ENCODE peak calls at places on chromosome 11, in nine cellular contexts. One of them, this sample, is unnamed.

GRCh38 chr11:76371170-76371569 is 9.8 kb downstream of the THAP12 start:
- DNase-seq in cardiac fibroblast: peak
- DNase-seq in DND-41: no peak
- DNase-seq in heart left ventricle: no peak
- DNase-seq in ovary: no peak
- DNase-seq in fibroblast of mammary gland: peak
- DNase-seq in lower leg skin: no peak
- DNase-seq in fibroblast of pulmonary artery: peak
- DNase-seq in pancreas: no peak
- DNase-seq in this sample: peak

GRCh38 chr11:31810779-31811647 is at the start of gene PAX6:
- DNase-seq in cardiac fibroblast: peak
- DNase-seq in fibroblast of mammary gland: peak
- DNase-seq in DND-41: no peak
- DNase-seq in fibroblast of pulmonary artery: peak
- DNase-seq in ovary: no peak
- DNase-seq in pancreas: peak
- DNase-seq in heart left ventricle: peak
- DNase-seq in lower leg skin: peak
- DNase-seq in this sample: no peak

GRCh38 chr11:73542175-73542574 is 55.7 kb downstream of the FAM168A start:
- DNase-seq in lower leg skin: no peak
- DNase-seq in pancreas: no peak
- DNase-seq in fibroblast of mammary gland: no peak
- DNase-seq in cardiac fibroblast: no peak
- DNase-seq in fibroblast of pulmonary artery: peak
- DNase-seq in heart left ventricle: no peak
- DNase-seq in ovary: no peak
- DNase-seq in DND-41: no peak
- DNase-seq in this sample: no peak

GRCh38 chr11:70501026-70501901 is 102.9 kb downstream of the CTTN start:
- DNase-seq in cardiac fibroblast: peak
- DNase-seq in DND-41: no peak
- DNase-seq in heart left ventricle: peak
- DNase-seq in ovary: peak
- DNase-seq in fibroblast of pulmonary artery: no peak
- DNase-seq in pancreas: no peak
- DNase-seq in fibroblast of mammary gland: no peak
- DNase-seq in lower leg skin: no peak
- DNase-seq in this sample: no peak

GRCh38 chr11:128501576-128502549 is 85.5 kb downstream of the ETS1 start:
- DNase-seq in DND-41: no peak
- DNase-seq in fibroblast of pulmonary artery: peak
- DNase-seq in ovary: no peak
- DNase-seq in fibroblast of mammary gland: peak
- DNase-seq in heart left ventricle: peak
- DNase-seq in lower leg skin: no peak
- DNase-seq in pancreas: peak
- DNase-seq in cardiac fibroblast: peak
- DNase-seq in this sample: no peak

GRCh38 chr11:19561011-19561410 is 151.6 kb upstream of the NAV2 start:
- DNase-seq in fibroblast of mammary gland: peak
- DNase-seq in ovary: no peak
- DNase-seq in cardiac fibroblast: peak
- DNase-seq in fibroblast of pulmonary artery: peak
- DNase-seq in lower leg skin: no peak
- DNase-seq in DND-41: no peak
- DNase-seq in heart left ventricle: no peak
- DNase-seq in pancreas: no peak
- DNase-seq in this sample: no peak

GRCh38 chr11:76918941-76919386 is 58.2 kb downstream of the ACER3 start:
- DNase-seq in fibroblast of mammary gland: peak
- DNase-seq in lower leg skin: no peak
- DNase-seq in pancreas: no peak
- DNase-seq in cardiac fibroblast: peak
- DNase-seq in fibroblast of pulmonary artery: peak
- DNase-seq in DND-41: peak
- DNase-seq in ovary: no peak
- DNase-seq in heart left ventricle: no peak
- DNase-seq in this sample: peak

GRCh38 chr11:83220279-83220678 is 26.8 kb downstream of the ANKRD42 start:
- DNase-seq in heart left ventricle: no peak
- DNase-seq in cardiac fibroblast: no peak
- DNase-seq in fibroblast of mammary gland: no peak
- DNase-seq in fibroblast of pulmonary artery: no peak
- DNase-seq in lower leg skin: no peak
- DNase-seq in DND-41: no peak
- DNase-seq in ovary: no peak
- DNase-seq in pancreas: no peak
- DNase-seq in this sample: no peak

GRCh38 chr11:15194671-15195415 is 80.1 kb downstream of the INSC start:
- DNase-seq in lower leg skin: no peak
- DNase-seq in pancreas: no peak
- DNase-seq in cardiac fibroblast: no peak
- DNase-seq in heart left ventricle: no peak
- DNase-seq in fibroblast of mammary gland: peak
- DNase-seq in fibroblast of pulmonary artery: no peak
- DNase-seq in DND-41: no peak
- DNase-seq in ovary: no peak
- DNase-seq in this sample: no peak

GRCh38 chr11:122556605-122557004 is 98.9 kb upstream of the UBASH3B start:
- DNase-seq in fibroblast of pulmonary artery: no peak
- DNase-seq in heart left ventricle: no peak
- DNase-seq in cardiac fibroblast: no peak
- DNase-seq in ovary: peak
- DNase-seq in DND-41: no peak
- DNase-seq in lower leg skin: no peak
- DNase-seq in pancreas: no peak
- DNase-seq in fibroblast of mammary gland: no peak
- DNase-seq in this sample: no peak

GRCh38 chr11:86805873-86806310 is 5.5 kb downstream of the PRSS23 start:
- DNase-seq in pancreas: no peak
- DNase-seq in fibroblast of pulmonary artery: peak
- DNase-seq in cardiac fibroblast: peak
- DNase-seq in DND-41: no peak
- DNase-seq in heart left ventricle: no peak
- DNase-seq in ovary: no peak
- DNase-seq in fibroblast of mammary gland: peak
- DNase-seq in lower leg skin: no peak
- DNase-seq in this sample: no peak

GRCh38 chr11:23079382-23079813 is 219.1 kb upstream of the CCDC179 start:
- DNase-seq in pancreas: no peak
- DNase-seq in ovary: no peak
- DNase-seq in lower leg skin: no peak
- DNase-seq in cardiac fibroblast: peak
- DNase-seq in fibroblast of pulmonary artery: no peak
- DNase-seq in fibroblast of mammary gland: peak
- DNase-seq in DND-41: no peak
- DNase-seq in heart left ventricle: no peak
- DNase-seq in this sample: peak

GRCh38 chr11:121699801-121700200 is 247.0 kb upstream of the SORL1-AS1 start:
- DNase-seq in fibroblast of mammary gland: no peak
- DNase-seq in pancreas: no peak
- DNase-seq in lower leg skin: no peak
- DNase-seq in heart left ventricle: no peak
- DNase-seq in fibroblast of pulmonary artery: no peak
- DNase-seq in DND-41: no peak
- DNase-seq in ovary: no peak
- DNase-seq in cardiac fibroblast: no peak
- DNase-seq in this sample: no peak

GRCh38 chr11:82315093-82315492 is 418.6 kb downstream of the FAM181B start:
- DNase-seq in pancreas: peak
- DNase-seq in DND-41: no peak
- DNase-seq in cardiac fibroblast: no peak
- DNase-seq in fibroblast of pulmonary artery: no peak
- DNase-seq in fibroblast of mammary gland: peak
- DNase-seq in heart left ventricle: no peak
- DNase-seq in lower leg skin: no peak
- DNase-seq in ovary: peak
- DNase-seq in this sample: no peak

GRCh38 chr11:17548444-17548843 is 1.4 kb downstream of the OTOG start:
- DNase-seq in fibroblast of mammary gland: no peak
- DNase-seq in heart left ventricle: no peak
- DNase-seq in DND-41: no peak
- DNase-seq in ovary: no peak
- DNase-seq in lower leg skin: no peak
- DNase-seq in fibroblast of pulmonary artery: no peak
- DNase-seq in pancreas: no peak
- DNase-seq in cardiac fibroblast: no peak
- DNase-seq in this sample: no peak

GRCh38 chr11:19276859-19277808 is 36.4 kb upstream of the E2F8 start:
- DNase-seq in fibroblast of mammary gland: peak
- DNase-seq in ovary: no peak
- DNase-seq in lower leg skin: peak
- DNase-seq in fibroblast of pulmonary artery: peak
- DNase-seq in cardiac fibroblast: peak
- DNase-seq in DND-41: no peak
- DNase-seq in heart left ventricle: no peak
- DNase-seq in pancreas: no peak
- DNase-seq in this sample: no peak

GRCh38 chr11:85595285-85595884 is 31.8 kb downstream of the DLG2 start:
- DNase-seq in fibroblast of mammary gland: peak
- DNase-seq in DND-41: no peak
- DNase-seq in lower leg skin: no peak
- DNase-seq in ovary: no peak
- DNase-seq in cardiac fibroblast: peak
- DNase-seq in heart left ventricle: no peak
- DNase-seq in fibroblast of pulmonary artery: peak
- DNase-seq in pancreas: no peak
- DNase-seq in this sample: no peak

GRCh38 chr11:130808541-130808940 is 107.7 kb downstream of the SNX19 start:
- DNase-seq in fibroblast of pulmonary artery: no peak
- DNase-seq in pancreas: no peak
- DNase-seq in DND-41: no peak
- DNase-seq in lower leg skin: no peak
- DNase-seq in ovary: no peak
- DNase-seq in fibroblast of mammary gland: no peak
- DNase-seq in cardiac fibroblast: no peak
- DNase-seq in heart left ventricle: no peak
- DNase-seq in this sample: peak

GRCh38 chr11:83685730-83686129 is 399.6 kb upstream of the CCDC90B start:
- DNase-seq in cardiac fibroblast: no peak
- DNase-seq in lower leg skin: no peak
- DNase-seq in pancreas: no peak
- DNase-seq in fibroblast of pulmonary artery: no peak
- DNase-seq in ovary: no peak
- DNase-seq in heart left ventricle: no peak
- DNase-seq in fibroblast of mammary gland: no peak
- DNase-seq in DND-41: no peak
- DNase-seq in this sample: no peak

GRCh38 chr11:27642954-27643353 is 57.3 kb downstream of the BDNF start:
- DNase-seq in ovary: no peak
- DNase-seq in fibroblast of pulmonary artery: no peak
- DNase-seq in cardiac fibroblast: no peak
- DNase-seq in fibroblast of mammary gland: no peak
- DNase-seq in pancreas: no peak
- DNase-seq in heart left ventricle: no peak
- DNase-seq in lower leg skin: no peak
- DNase-seq in DND-41: no peak
- DNase-seq in this sample: no peak
- TF ChIP-seq CTCF in ovary: no peak
- TF ChIP-seq CTCF in fibroblast of pulmonary artery: no peak
- TF ChIP-seq CTCF in cardiac fibroblast: no peak
- TF ChIP-seq CTCF in fibroblast of mammary gland: no peak
- TF ChIP-seq CTCF in pancreas: no peak
- TF ChIP-seq CTCF in heart left ventricle: peak
- TF ChIP-seq CTCF in lower leg skin: no peak
- TF ChIP-seq CTCF in DND-41: no peak
- TF ChIP-seq CTCF in this sample: no peak

GRCh38 chr11:3132271-3132781 is 32.8 kb downstream of the OSBPL5 start:
- DNase-seq in pancreas: no peak
- DNase-seq in fibroblast of pulmonary artery: no peak
- DNase-seq in cardiac fibroblast: no peak
- DNase-seq in heart left ventricle: no peak
- DNase-seq in DND-41: no peak
- DNase-seq in ovary: no peak
- DNase-seq in fibroblast of mammary gland: no peak
- DNase-seq in lower leg skin: no peak
- DNase-seq in this sample: no peak
- H3K4me3 ChIP-seq in pancreas: no peak
- H3K4me3 ChIP-seq in fibroblast of pulmonary artery: no peak
- H3K4me3 ChIP-seq in cardiac fibroblast: no peak
- H3K4me3 ChIP-seq in heart left ventricle: no peak
- H3K4me3 ChIP-seq in DND-41: no peak
- H3K4me3 ChIP-seq in ovary: no peak
- H3K4me3 ChIP-seq in fibroblast of mammary gland: no peak
- H3K4me3 ChIP-seq in lower leg skin: no peak
- H3K4me3 ChIP-seq in this sample: no peak

GRCh38 chr11:113160652-113161051 is 153.7 kb upstream of the TTC12 start:
- DNase-seq in ovary: no peak
- DNase-seq in DND-41: no peak
- DNase-seq in heart left ventricle: no peak
- DNase-seq in pancreas: no peak
- DNase-seq in fibroblast of pulmonary artery: no peak
- DNase-seq in lower leg skin: no peak
- DNase-seq in fibroblast of mammary gland: no peak
- DNase-seq in cardiac fibroblast: no peak
- DNase-seq in this sample: no peak

GRCh38 chr11:113163291-113164030 is 150.9 kb upstream of the TTC12 start:
- DNase-seq in heart left ventricle: no peak
- DNase-seq in DND-41: no peak
- DNase-seq in cardiac fibroblast: peak
- DNase-seq in lower leg skin: no peak
- DNase-seq in fibroblast of mammary gland: peak
- DNase-seq in ovary: peak
- DNase-seq in fibroblast of pulmonary artery: peak
- DNase-seq in pancreas: no peak
- DNase-seq in this sample: no peak

GRCh38 chr11:113159967-113160621 is 154.3 kb upstream of the TTC12 start:
- DNase-seq in cardiac fibroblast: no peak
- DNase-seq in lower leg skin: peak
- DNase-seq in ovary: no peak
- DNase-seq in pancreas: no peak
- DNase-seq in DND-41: no peak
- DNase-seq in fibroblast of mammary gland: no peak
- DNase-seq in fibroblast of pulmonary artery: peak
- DNase-seq in heart left ventricle: peak
- DNase-seq in this sample: no peak

GRCh38 chr11:113161671-113162589 is 152.5 kb upstream of the TTC12 start:
- DNase-seq in lower leg skin: no peak
- DNase-seq in heart left ventricle: no peak
- DNase-seq in fibroblast of mammary gland: no peak
- DNase-seq in ovary: no peak
- DNase-seq in pancreas: peak
- DNase-seq in cardiac fibroblast: no peak
- DNase-seq in fibroblast of pulmonary artery: no peak
- DNase-seq in DND-41: no peak
- DNase-seq in this sample: no peak

GRCh38 chr11:113162590-113162961 is 151.8 kb upstream of the TTC12 start:
- DNase-seq in cardiac fibroblast: no peak
- DNase-seq in ovary: peak
- DNase-seq in heart left ventricle: no peak
- DNase-seq in lower leg skin: no peak
- DNase-seq in DND-41: no peak
- DNase-seq in fibroblast of mammary gland: no peak
- DNase-seq in fibroblast of pulmonary artery: peak
- DNase-seq in pancreas: no peak
- DNase-seq in this sample: no peak
- TF ChIP-seq CTCF in cardiac fibroblast: peak
- TF ChIP-seq CTCF in ovary: peak
- TF ChIP-seq CTCF in heart left ventricle: no peak
- TF ChIP-seq CTCF in lower leg skin: no peak
- TF ChIP-seq CTCF in DND-41: no peak
- TF ChIP-seq CTCF in fibroblast of mammary gland: no peak
- TF ChIP-seq CTCF in fibroblast of pulmonary artery: peak
- TF ChIP-seq CTCF in pancreas: no peak
- TF ChIP-seq CTCF in this sample: no peak

GRCh38 chr11:65900899-65901180 is 652 bp upstream of the FOSL1 start:
- DNase-seq in lower leg skin: no peak
- DNase-seq in heart left ventricle: no peak
- DNase-seq in ovary: no peak
- DNase-seq in fibroblast of mammary gland: no peak
- DNase-seq in fibroblast of pulmonary artery: no peak
- DNase-seq in pancreas: no peak
- DNase-seq in DND-41: no peak
- DNase-seq in cardiac fibroblast: no peak
- DNase-seq in this sample: no peak
- H3K4me3 ChIP-seq in lower leg skin: no peak
- H3K4me3 ChIP-seq in heart left ventricle: peak
- H3K4me3 ChIP-seq in ovary: no peak
- H3K4me3 ChIP-seq in fibroblast of mammary gland: no peak
- H3K4me3 ChIP-seq in fibroblast of pulmonary artery: no peak
- H3K4me3 ChIP-seq in pancreas: peak
- H3K4me3 ChIP-seq in DND-41: no peak
- H3K4me3 ChIP-seq in cardiac fibroblast: no peak
- H3K4me3 ChIP-seq in this sample: peak

This sample was measured in AG04449.